ENCODE peak calls at places on chromosomes 7 and 10, in five cellular contexts. One of them, this sample, is unnamed.

GRCh38 chr7:109131141-109131540 is 561.5 kb downstream of the DNAJB9 start:
- DNase-seq in IMR-90: no peak
- DNase-seq in cardiac muscle cell: no peak
- DNase-seq in upper lobe of right lung: no peak
- DNase-seq in colonic mucosa: no peak
- DNase-seq in this sample: no peak

GRCh38 chr7:1111156-1111555 is 23.2 kb downstream of the GPER1 start:
- DNase-seq in upper lobe of right lung: no peak
- DNase-seq in colonic mucosa: no peak
- DNase-seq in cardiac muscle cell: no peak
- DNase-seq in IMR-90: no peak
- DNase-seq in this sample: no peak

GRCh38 chr7:111516612-111517011 is 45.7 kb downstream of the IMMP2L start:
- DNase-seq in upper lobe of right lung: no peak
- DNase-seq in IMR-90: no peak
- DNase-seq in cardiac muscle cell: no peak
- DNase-seq in colonic mucosa: no peak
- DNase-seq in this sample: no peak

GRCh38 chr7:95687759-95688343 is 84.5 kb upstream of the DYNC1I1 start:
- DNase-seq in upper lobe of right lung: no peak
- DNase-seq in colonic mucosa: no peak
- DNase-seq in IMR-90: peak; percentile 26
- DNase-seq in cardiac muscle cell: peak; percentile 47
- DNase-seq in this sample: no peak

GRCh38 chr7:120241973-120242372 is 31.0 kb upstream of the KCND2 start:
- DNase-seq in upper lobe of right lung: no peak
- DNase-seq in cardiac muscle cell: no peak
- DNase-seq in colonic mucosa: no peak
- DNase-seq in IMR-90: no peak
- DNase-seq in this sample: no peak

GRCh38 chr7:84614821-84615506 is 420.4 kb upstream of the SEMA3A start:
- DNase-seq in cardiac muscle cell: no peak
- DNase-seq in upper lobe of right lung: no peak
- DNase-seq in IMR-90: no peak
- DNase-seq in colonic mucosa: no peak
- DNase-seq in this sample: no peak

GRCh38 chr10:133185916-133186315 is 25.9 kb downstream of the KNDC1 start:
- DNase-seq in colonic mucosa: no peak
- DNase-seq in IMR-90: no peak
- DNase-seq in upper lobe of right lung: no peak
- DNase-seq in cardiac muscle cell: no peak
- DNase-seq in this sample: no peak

GRCh38 chr10:45560262-45560661 is 112.3 kb downstream of the ZFAND4 start:
- DNase-seq in cardiac muscle cell: no peak
- DNase-seq in colonic mucosa: no peak
- DNase-seq in IMR-90: no peak
- DNase-seq in upper lobe of right lung: no peak
- DNase-seq in this sample: no peak

GRCh38 chr7:137151056-137151731 is 192.3 kb downstream of the PTN start:
- DNase-seq in IMR-90: peak; percentile 94
- DNase-seq in upper lobe of right lung: no peak
- DNase-seq in colonic mucosa: no peak
- DNase-seq in cardiac muscle cell: peak; percentile 52
- DNase-seq in this sample: no peak

GRCh38 chr7:146956323-146956722 is 839.7 kb downstream of the CNTNAP2 start:
- DNase-seq in upper lobe of right lung: no peak
- DNase-seq in cardiac muscle cell: no peak
- DNase-seq in IMR-90: no peak
- DNase-seq in colonic mucosa: no peak
- DNase-seq in this sample: no peak

GRCh38 chr7:46003161-46003560 is 82.1 kb upstream of the IGFBP3 start:
- DNase-seq in colonic mucosa: no peak
- DNase-seq in upper lobe of right lung: no peak
- DNase-seq in cardiac muscle cell: no peak
- DNase-seq in IMR-90: peak; percentile 31
- DNase-seq in this sample: no peak

GRCh38 chr10:70378122-70378521 is 4.3 kb downstream of the LRRC20 start:
- DNase-seq in colonic mucosa: no peak
- DNase-seq in upper lobe of right lung: no peak
- DNase-seq in IMR-90: peak; percentile 95
- DNase-seq in cardiac muscle cell: no peak
- DNase-seq in this sample: peak; percentile 93

GRCh38 chr7:120740348-120740747 is 117.6 kb downstream of the TSPAN12 start:
- DNase-seq in upper lobe of right lung: no peak
- DNase-seq in IMR-90: peak; percentile 10
- DNase-seq in cardiac muscle cell: no peak
- DNase-seq in colonic mucosa: no peak
- DNase-seq in this sample: no peak

GRCh38 chr10:31350891-31351290 is 31.9 kb downstream of the ZEB1 start:
- DNase-seq in upper lobe of right lung: no peak
- DNase-seq in colonic mucosa: no peak
- DNase-seq in cardiac muscle cell: no peak
- DNase-seq in IMR-90: no peak
- DNase-seq in this sample: no peak

GRCh38 chr10:96395931-96396877 is 37.4 kb upstream of the OPALIN start:
- DNase-seq in colonic mucosa: peak; percentile 53
- DNase-seq in cardiac muscle cell: peak; percentile 76
- DNase-seq in IMR-90: peak; percentile 67
- DNase-seq in upper lobe of right lung: peak; percentile 77
- DNase-seq in this sample: no peak

GRCh38 chr10:110113670-110114337 is 93.6 kb upstream of the MXI1 start:
- DNase-seq in colonic mucosa: no peak
- DNase-seq in cardiac muscle cell: peak; percentile 2
- DNase-seq in IMR-90: no peak
- DNase-seq in upper lobe of right lung: no peak
- DNase-seq in this sample: no peak

GRCh38 chr7:38451840-38452239 is 178.4 kb upstream of the TARP start:
- DNase-seq in IMR-90: peak; percentile 62
- DNase-seq in colonic mucosa: no peak
- DNase-seq in cardiac muscle cell: peak; percentile 26
- DNase-seq in upper lobe of right lung: no peak
- DNase-seq in this sample: no peak

GRCh38 chr10:102602272-102603045 is 41.8 kb upstream of the TRIM8 start:
- DNase-seq in cardiac muscle cell: no peak
- DNase-seq in colonic mucosa: no peak
- DNase-seq in IMR-90: no peak
- DNase-seq in upper lobe of right lung: no peak
- DNase-seq in this sample: no peak

GRCh38 chr10:24257588-24257987 is 48.6 kb downstream of the KIAA1217 start:
- DNase-seq in colonic mucosa: no peak
- DNase-seq in IMR-90: no peak
- DNase-seq in cardiac muscle cell: no peak
- DNase-seq in upper lobe of right lung: no peak
- DNase-seq in this sample: no peak

GRCh38 chr10:91683976-91684375 is 51.1 kb upstream of the PPP1R3C start:
- DNase-seq in colonic mucosa: no peak
- DNase-seq in upper lobe of right lung: no peak
- DNase-seq in cardiac muscle cell: no peak
- DNase-seq in IMR-90: peak; percentile 96
- DNase-seq in this sample: peak; percentile 51

GRCh38 chr7:149620961-149621360 is 123.4 kb upstream of the ZNF746 start:
- DNase-seq in cardiac muscle cell: no peak
- DNase-seq in IMR-90: no peak
- DNase-seq in colonic mucosa: no peak
- DNase-seq in upper lobe of right lung: no peak
- DNase-seq in this sample: no peak

GRCh38 chr10:5968681-5969453 is 8.5 kb downstream of the IL15RA start:
- DNase-seq in upper lobe of right lung: no peak
- DNase-seq in IMR-90: no peak
- DNase-seq in colonic mucosa: peak; percentile 16
- DNase-seq in cardiac muscle cell: no peak
- DNase-seq in this sample: no peak

GRCh38 chr10:89235073-89235798 is 16.3 kb downstream of the LIPA start:
- DNase-seq in IMR-90: no peak
- DNase-seq in colonic mucosa: peak; percentile 32
- DNase-seq in upper lobe of right lung: peak; percentile 80
- DNase-seq in cardiac muscle cell: peak; percentile 38
- DNase-seq in this sample: no peak

GRCh38 chr7:16850772-16851466 is 30.9 kb downstream of the AGR3 start:
- DNase-seq in colonic mucosa: no peak
- DNase-seq in IMR-90: no peak
- DNase-seq in upper lobe of right lung: no peak
- DNase-seq in cardiac muscle cell: no peak
- DNase-seq in this sample: no peak

GRCh38 chr7:137001478-137001877 is 133.0 kb downstream of the CHRM2 start:
- DNase-seq in upper lobe of right lung: no peak
- DNase-seq in cardiac muscle cell: no peak
- DNase-seq in colonic mucosa: no peak
- DNase-seq in IMR-90: peak; percentile 41
- DNase-seq in this sample: no peak

GRCh38 chr10:119215371-119215770 is 8.0 kb downstream of the GRK5 start:
- DNase-seq in IMR-90: no peak
- DNase-seq in upper lobe of right lung: no peak
- DNase-seq in cardiac muscle cell: no peak
- DNase-seq in colonic mucosa: no peak
- DNase-seq in this sample: no peak

GRCh38 chr10:15636446-15636845 is 83.3 kb downstream of the ITGA8 start:
- DNase-seq in colonic mucosa: no peak
- DNase-seq in cardiac muscle cell: no peak
- DNase-seq in upper lobe of right lung: no peak
- DNase-seq in IMR-90: no peak
- DNase-seq in this sample: no peak

DNA sequence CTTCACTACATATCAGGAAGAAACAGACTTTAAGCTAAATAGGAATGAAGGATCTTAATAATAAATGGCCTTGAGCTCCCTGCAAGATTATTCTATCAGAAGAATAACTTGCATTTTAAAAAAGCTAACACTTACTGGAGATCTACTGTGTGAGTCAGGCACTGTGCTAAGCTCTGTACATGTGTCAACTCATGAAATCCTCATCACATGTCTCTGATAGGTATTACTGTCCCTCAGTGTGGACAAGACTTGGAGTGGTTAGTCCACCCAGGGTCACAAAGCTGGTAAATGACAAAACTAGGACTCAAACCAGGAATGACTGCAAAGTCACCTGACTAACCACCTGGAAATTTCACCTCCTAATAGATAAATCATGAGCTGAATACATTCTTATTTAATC is 57.1 kb upstream of the KCTD7 start:
- DNase-seq in upper lobe of right lung: no peak
- DNase-seq in colonic mucosa: no peak
- DNase-seq in IMR-90: no peak
- DNase-seq in cardiac muscle cell: no peak
- DNase-seq in this sample: no peak
- H3K36me3 ChIP-seq in upper lobe of right lung: peaks cover 52% of the 10 kb centered on the region
- H3K36me3 ChIP-seq in colonic mucosa: no peaks in the 10 kb centered on the region
- H3K36me3 ChIP-seq in IMR-90: peaks cover 33% of the 10 kb centered on the region
- H3K36me3 ChIP-seq in cardiac muscle cell: peaks cover 33% of the 10 kb centered on the region
- H3K36me3 ChIP-seq in this sample: peaks cover 11% of the 10 kb centered on the region

GRCh38 chr10:47060356-47060755 is 149.1 kb downstream of the PTPN20 start:
- DNase-seq in colonic mucosa: no peak
- DNase-seq in upper lobe of right lung: peak; percentile 27
- DNase-seq in cardiac muscle cell: no peak
- DNase-seq in IMR-90: no peak
- DNase-seq in this sample: no peak

GRCh38 chr10:47063858-47064257 is 152.6 kb downstream of the PTPN20 start:
- DNase-seq in IMR-90: no peak
- DNase-seq in upper lobe of right lung: no peak
- DNase-seq in colonic mucosa: no peak
- DNase-seq in cardiac muscle cell: no peak
- DNase-seq in this sample: no peak

GRCh38 chr10:47061776-47062175 is 150.5 kb downstream of the PTPN20 start:
- DNase-seq in cardiac muscle cell: no peak
- DNase-seq in colonic mucosa: no peak
- DNase-seq in IMR-90: no peak
- DNase-seq in upper lobe of right lung: no peak
- DNase-seq in this sample: no peak

GRCh38 chr10:47060993-47061500 is 149.8 kb downstream of the PTPN20 start:
- DNase-seq in upper lobe of right lung: no peak
- DNase-seq in cardiac muscle cell: no peak
- DNase-seq in colonic mucosa: no peak
- DNase-seq in IMR-90: no peak
- DNase-seq in this sample: no peak

DNA sequence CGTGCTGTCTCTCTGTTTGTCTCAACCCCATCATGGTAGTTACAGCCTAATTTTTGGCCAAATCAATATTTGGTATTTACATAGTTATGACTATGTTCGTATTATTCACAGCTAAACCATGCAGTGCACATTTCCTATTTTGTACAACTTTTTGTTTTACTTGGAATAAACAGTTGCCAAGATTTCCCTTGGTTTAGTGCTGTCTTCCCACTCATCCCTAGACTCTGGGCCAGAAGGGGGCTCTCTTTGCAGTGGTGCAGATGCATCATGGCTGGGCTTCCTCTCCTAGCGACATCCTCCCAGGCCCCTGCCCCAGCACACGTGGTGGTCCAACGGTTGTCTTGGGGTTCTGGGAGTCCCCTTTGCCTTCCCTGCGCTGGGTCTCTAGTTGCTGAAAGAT is 151.6 kb downstream of the PTPN20 start:
- DNase-seq in colonic mucosa: no peak
- DNase-seq in cardiac muscle cell: no peak
- DNase-seq in IMR-90: peak; percentile 56
- DNase-seq in upper lobe of right lung: no peak
- DNase-seq in this sample: no peak
- TF ChIP-seq CTCF in colonic mucosa: no peak
- TF ChIP-seq CTCF in cardiac muscle cell: peak; percentile 41
- TF ChIP-seq CTCF in IMR-90: peak; percentile 31
- TF ChIP-seq CTCF in upper lobe of right lung: peak; percentile 13
- TF ChIP-seq CTCF in this sample: peak; percentile 29

GRCh38 chr10:87064651-87065050 is 30.0 kb downstream of the GLUD1 start:
- DNase-seq in IMR-90: no peak
- DNase-seq in colonic mucosa: no peak
- DNase-seq in upper lobe of right lung: no peak
- DNase-seq in cardiac muscle cell: no peak
- DNase-seq in this sample: no peak
- H3K36me3 ChIP-seq in IMR-90: peaks cover 37% of the 10 kb centered on the region
- H3K36me3 ChIP-seq in colonic mucosa: peaks cover 12% of the 10 kb centered on the region
- H3K36me3 ChIP-seq in upper lobe of right lung: peaks cover 98% of the 10 kb centered on the region
- H3K36me3 ChIP-seq in cardiac muscle cell: peaks cover 34% of the 10 kb centered on the region
- H3K36me3 ChIP-seq in this sample: peaks cover 19% of the 10 kb centered on the region

DNA sequence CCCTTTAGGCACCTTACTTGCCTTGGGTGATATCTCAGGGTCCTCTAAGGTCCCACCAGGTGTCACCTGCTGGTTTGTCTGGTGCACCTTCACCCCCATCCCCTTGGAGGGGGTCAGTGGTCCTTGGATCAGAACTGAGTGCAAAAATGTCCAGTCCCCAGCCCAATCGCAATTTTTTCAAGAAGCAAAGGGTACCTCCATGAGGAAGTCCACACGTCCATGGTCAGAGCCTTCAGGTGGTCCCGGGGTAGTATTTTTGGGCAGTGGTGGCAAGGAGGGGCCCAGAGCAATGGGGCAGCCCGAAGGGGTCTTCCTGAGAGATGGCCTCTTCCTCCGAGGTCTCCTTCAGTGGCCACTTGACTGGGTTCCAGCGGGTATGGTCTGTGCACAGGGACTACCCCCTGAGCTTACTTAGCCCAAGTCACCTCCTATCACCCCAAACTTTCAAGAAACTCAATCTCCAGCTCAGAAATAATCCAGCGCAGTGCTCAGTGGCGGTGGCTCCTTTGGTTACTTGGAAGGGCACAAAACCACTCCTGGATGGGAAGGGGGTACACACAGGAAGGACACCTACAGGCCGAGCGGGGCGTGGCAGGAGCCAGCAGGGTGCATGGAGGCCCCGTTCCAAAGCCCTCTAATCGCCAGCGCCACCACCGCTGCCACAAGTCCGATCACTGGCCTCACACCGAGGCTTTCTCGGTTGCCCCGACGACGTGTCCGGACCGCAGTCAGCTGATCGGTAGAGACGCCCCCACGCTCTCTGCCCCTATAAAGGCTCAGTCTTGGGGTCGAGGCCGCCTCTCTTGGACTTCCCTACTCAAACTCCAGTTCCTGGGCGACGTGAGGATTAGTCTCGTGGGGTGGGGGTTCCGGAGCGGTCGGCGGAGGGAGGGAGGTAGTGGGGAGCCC is 4.5 kb downstream of the SAP25 start:
- DNase-seq in colonic mucosa: peak; percentile 79
- DNase-seq in IMR-90: no peak
- DNase-seq in upper lobe of right lung: peak; percentile 85
- DNase-seq in cardiac muscle cell: peak; percentile 72
- DNase-seq in this sample: no peak
- TF ChIP-seq CTCF in colonic mucosa: peak; percentile 38
- TF ChIP-seq CTCF in IMR-90: peak; percentile 24
- TF ChIP-seq CTCF in upper lobe of right lung: peak; percentile 39
- TF ChIP-seq CTCF in cardiac muscle cell: peak; percentile 46
- TF ChIP-seq CTCF in this sample: peak; percentile 44

This sample was measured in BJ.